ENCODE peak calls at places on chromosomes 2 and 18, in five cellular contexts. K is ovary, P is H7, O is NCI-H2227 treated with DMSO at 0.1 percent for 48 hours, H is NCI-H1105. A is an unnamed sample.

GRCh38 chr2:224579411-224579810 is 5.8 kb downstream of the CUL3 start:
- DNase-seq in O (no peak), H (no peak), P (no peak), K (no peak), A (no peak)

GRCh38 chr2:57696016-57696415 is 350.6 kb upstream of the VRK2 start:
- DNase-seq in O (no peak), P (no peak), K (no peak), H (no peak), A (no peak)

GRCh38 chr2:216651370-216651881 is 18.2 kb downstream of the IGFBP2 start:
- DNase-seq in O (no peak), K (no peak), H (no peak), P (no peak), A (no peak)

GRCh38 chr18:30622104-30622503 is 420.4 kb downstream of the DSC3 start:
- DNase-seq in K (no peak), H (no peak), P (no peak), O (no peak), A (no peak)

GRCh38 chr2:195543902-195544894 is 112.8 kb upstream of the SLC39A10 start:
- DNase-seq in K (no peak), P (no peak), O (no peak), H (no peak), A (no peak)

GRCh38 chr2:86470890-86471289 is 29.7 kb downstream of the KDM3A start:
- DNase-seq in P (no peak), K (no peak), H (no peak), O (no peak), A (no peak)

GRCh38 chr2:227376911-227377396 is 2.2 kb downstream of the TM4SF20 start:
- DNase-seq in K (no peak), P (no peak), H (peak; percentile 10), O (no peak), A (no peak)

GRCh38 chr2:239203443-239204142 is 197.2 kb downstream of the HDAC4 start:
- DNase-seq in K (no peak), O (no peak), P (no peak), H (no peak), A (no peak)

GRCh38 chr2:8680931-8681760 is 710 bp upstream of the ID2 start:
- DNase-seq in O (peak; percentile 90), H (peak; percentile 75), K (peak; percentile 52), P (peak; percentile 86), A (peak; percentile 87)

GRCh38 chr2:120470041-120470716 is 124.2 kb downstream of the INHBB start:
- DNase-seq in H (no peak), O (no peak), P (no peak), K (peak; percentile 84), A (no peak)

GRCh38 chr18:57794951-57795728 is 8.0 kb downstream of the ATP8B1 start:
- DNase-seq in K (no peak), O (no peak), H (no peak), P (no peak), A (no peak)

GRCh38 chr2:98884658-98885057 is 51.4 kb downstream of the CRACDL start:
- DNase-seq in P (no peak), O (no peak), H (no peak), K (no peak), A (no peak)

GRCh38 chr18:23228102-23229051 is 93.1 kb downstream of the CABLES1 start:
- DNase-seq in P (no peak), K (peak; percentile 27), H (peak; percentile 62), O (no peak), A (no peak)

GRCh38 chr2:211401328-211401727 is 844.9 kb downstream of the CPS1 start:
- DNase-seq in P (no peak), O (no peak), H (no peak), K (no peak), A (no peak)

GRCh38 chr18:240175-240574 is 27.7 kb downstream of the THOC1 start:
- DNase-seq in O (no peak), H (no peak), K (no peak), P (no peak), A (no peak)

GRCh38 chr2:70475266-70475665 is 78.4 kb downstream of the TGFA start:
- DNase-seq in H (no peak), P (no peak), O (no peak), K (no peak), A (no peak)

GRCh38 chr2:215756351-215756731 is 257.0 kb downstream of the MREG start:
- DNase-seq in O (no peak), P (no peak), K (no peak), H (no peak), A (no peak)

GRCh38 chr2:186852508-186852907 is 3.5 kb upstream of the ZSWIM2 start:
- DNase-seq in K (no peak), H (peak; percentile 73), O (no peak), P (no peak), A (no peak)

GRCh38 chr18:49162226-49162848 is 211.6 kb upstream of the SMAD7 start:
- DNase-seq in H (no peak), O (no peak), K (no peak), P (no peak), A (no peak)

GRCh38 chr2:8500124-8501054 is 181.5 kb upstream of the ID2 start:
- DNase-seq in P (no peak), O (no peak), K (peak; percentile 42), H (no peak), A (no peak)

GRCh38 chr2:222950886-222951285 is 90.0 kb downstream of the ACSL3 start:
- DNase-seq in O (no peak), H (no peak), K (no peak), P (no peak), A (no peak)

GRCh38 chr18:48616484-48617255 is 77.8 kb downstream of the CTIF start:
- DNase-seq in K (no peak), P (no peak), O (no peak), H (no peak), A (no peak)

GRCh38 chr2:211766689-211767088 is 771.9 kb downstream of the ERBB4 start:
- DNase-seq in K (no peak), O (no peak), P (no peak), H (no peak), A (peak; percentile 36)

GRCh38 chr2:217790195-217790594 is 212.6 kb downstream of the TNS1 start:
- DNase-seq in P (peak; percentile 35), H (no peak), K (no peak), O (no peak), A (no peak)

GRCh38 chr2:104844813-104845551 is 8.9 kb upstream of the POU3F3 start:
- DNase-seq in K (no peak), P (peak; percentile 94), H (peak; percentile 51), O (no peak), A (peak; percentile 80)

GRCh38 chr2:159506764-159507406 is 109.5 kb downstream of the BAZ2B start:
- DNase-seq in K (no peak), H (no peak), O (no peak), P (no peak), A (no peak)

GRCh38 chr2:221434155-221434554 is 137.9 kb downstream of the EPHA4 start:
- DNase-seq in H (no peak), P (no peak), O (no peak), K (no peak), A (no peak)

GRCh38 chr2:227455200-227455599 is 16.8 kb upstream of the AGFG1 start:
- DNase-seq in O (no peak), H (no peak), P (no peak), K (no peak), A (no peak)

GRCh38 chr2:240603846-240604245 is 17.3 kb downstream of the CAPN10 start:
- DNase-seq in O (no peak), H (no peak), K (no peak), P (peak; percentile 67), A (no peak)